ENCODE peak calls at places on chromosome 20, in seven cellular contexts. U is upper lobe of right lung; D is CD4-positive, alpha-beta memory T cell; T is endothelial cell of umbilical vein; R is psoas muscle; G is small intestine; Y is SJSA1. C is an unnamed sample. For H3K9me3, the result is how much of the 10 kb centered on the place peaks cover.

GRCh38 chr20:53800418-53800817 is 206.8 kb upstream of the ZNF217 start:
- DNase-seq in U (no peak), D (no peak), T (no peak), R (no peak), G (no peak), Y (no peak), C (no peak)

GRCh38 chr20:24989162-24989561 is 3.4 kb downstream of the APMAP start:
- DNase-seq in U (no peak), D (no peak), T (no peak), R (peak), G (no peak), Y (no peak), C (no peak)

GRCh38 chr20:24235224-24235735 is 234.1 kb upstream of the SYNDIG1 start:
- DNase-seq in U (no peak), D (no peak), T (no peak), R (no peak), G (no peak), Y (no peak), C (no peak)

GRCh38 chr20:51696304-51697118 is 71.7 kb downstream of the ATP9A start:
- DNase-seq in U (no peak), D (no peak), T (peak), R (no peak), G (no peak), Y (peak), C (no peak)

GRCh38 chr20:36604952-36605308 is 649 bp upstream of the RAB5IF start:
- DNase-seq in U (peak), D (no peak), T (no peak), R (peak), G (no peak), Y (no peak), C (no peak)

GRCh38 chr20:32067234-32067821 is 15.3 kb downstream of the HCK start:
- DNase-seq in U (no peak), D (no peak), T (no peak), R (no peak), G (no peak), Y (peak), C (no peak)

GRCh38 chr20:24136659-24137246 is 148.2 kb upstream of the GGTLC1 start:
- DNase-seq in U (no peak), D (no peak), T (no peak), R (no peak), G (no peak), Y (no peak), C (no peak)

GRCh38 chr20:7856756-7857155 is 83.5 kb downstream of the HAO1 start:
- DNase-seq in U (no peak), D (no peak), T (peak), R (no peak), G (no peak), Y (peak), C (no peak)

GRCh38 chr20:10647471-10647870 is 26.3 kb downstream of the JAG1 start:
- DNase-seq in U (no peak), D (no peak), T (no peak), R (no peak), G (no peak), Y (no peak), C (no peak)

GRCh38 chr20:46330072-46330763 is 21.9 kb upstream of the CDH22 start:
- DNase-seq in U (no peak), D (no peak), T (no peak), R (no peak), G (no peak), Y (no peak), C (no peak)

GRCh38 chr20:17334866-17335412 is 108.1 kb downstream of the PCSK2 start:
- DNase-seq in U (no peak), D (no peak), T (no peak), R (no peak), G (no peak), Y (no peak), C (no peak)

DNA sequence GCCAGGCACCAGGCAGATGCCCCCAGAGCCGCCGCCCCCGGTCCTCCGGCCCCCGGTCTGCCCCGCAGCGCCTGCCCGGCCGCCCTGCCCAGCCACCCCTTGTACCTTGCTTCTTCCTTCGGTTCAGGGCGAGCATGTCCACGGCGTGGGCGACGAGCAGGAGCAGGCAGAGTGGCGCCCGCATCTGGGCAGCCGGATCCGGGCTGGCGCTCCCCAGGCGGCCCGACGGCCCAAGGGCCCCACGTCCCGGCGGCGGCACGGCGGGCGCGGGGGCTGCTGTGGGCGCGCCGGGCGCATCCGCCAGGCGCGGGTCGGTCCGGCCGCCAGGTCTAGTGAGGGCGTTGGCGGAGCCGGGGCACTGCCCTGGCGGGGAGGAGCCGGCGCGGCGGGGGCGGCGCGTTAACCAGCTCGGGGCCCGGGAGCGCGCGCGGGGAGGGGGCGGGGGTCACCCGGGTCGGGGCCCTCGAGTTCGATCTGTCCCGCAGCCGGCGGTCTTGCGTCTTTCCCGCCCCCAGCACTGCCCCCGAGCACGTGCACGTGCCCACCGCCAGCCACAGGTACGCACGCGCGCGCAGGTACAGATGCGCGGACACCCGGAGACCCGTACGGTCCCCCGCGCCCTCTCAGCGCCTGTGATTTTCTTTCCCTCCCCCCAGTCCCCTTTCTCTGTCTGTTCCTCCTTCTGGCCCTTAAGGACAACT is at the start of gene RSPO4:
- DNase-seq in U (peak), D (no peak), T (no peak), R (no peak), G (peak), Y (no peak), C (peak)
- H3K4me3 ChIP-seq in U (peak), D (no peak), T (no peak), R (no peak), G (no peak), Y (no peak), C (no peak)

GRCh38 chr20:44582321-44583025 is at the start of gene PKIG:
- DNase-seq in U (no peak), D (no peak), T (peak), R (peak), G (no peak), Y (peak), C (no peak)
- H3K27ac ChIP-seq in U (peak), D (no peak), T (peak), R (peak), G (peak), Y (peak), C (peak)

GRCh38 chr20:49283176-49283702 is 5.4 kb upstream of the ZNFX1 start:
- DNase-seq in U (no peak), D (no peak), T (no peak), R (no peak), G (no peak), Y (no peak), C (no peak)

GRCh38 chr20:49285233-49285668 is 7.4 kb upstream of the ZNFX1 start:
- DNase-seq in U (no peak), D (no peak), T (no peak), R (no peak), G (no peak), Y (no peak), C (no peak)

GRCh38 chr20:49283703-49284625 is 6.1 kb upstream of the ZNFX1 start:
- DNase-seq in U (no peak), D (no peak), T (no peak), R (no peak), G (no peak), Y (no peak), C (no peak)

GRCh38 chr20:49285813-49286494 is 8.1 kb upstream of the ZNFX1 start:
- DNase-seq in U (no peak), D (no peak), T (no peak), R (no peak), G (no peak), Y (no peak), C (no peak)

DNA sequence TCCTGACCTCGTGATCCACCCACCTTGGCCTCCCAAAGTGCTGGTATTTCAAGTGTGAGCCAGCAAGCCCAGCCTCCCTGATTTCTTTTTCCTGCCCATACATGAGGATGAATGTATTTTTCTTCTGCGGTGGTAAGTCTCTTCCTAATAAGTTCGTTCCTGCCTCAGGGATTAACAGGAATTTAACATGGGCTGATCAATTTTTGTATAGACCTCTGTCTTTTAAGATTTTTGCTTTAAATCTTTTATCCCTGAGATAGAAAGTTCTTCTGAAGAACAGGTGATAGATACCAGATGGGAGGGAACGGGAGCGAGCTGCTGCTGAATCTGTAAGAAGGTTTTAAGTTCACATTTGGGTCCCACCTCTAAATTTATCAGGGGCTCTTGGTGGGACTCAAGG is 7.0 kb upstream of the ZNFX1 start:
- DNase-seq in U (no peak), D (no peak), T (no peak), R (no peak), G (no peak), Y (no peak), C (no peak)
- H3K9me3 ChIP-seq in U (under half), D (under half), T (under half), R (under half), G (under half), Y (under half), C (under half)

GRCh38 chr20:56422824-56423189 is 10.7 kb downstream of the CASS4 start:
- DNase-seq in U (no peak), D (no peak), T (no peak), R (no peak), G (no peak), Y (no peak), C (no peak)

GRCh38 chr20:56420028-56420427 is 8.0 kb downstream of the CASS4 start:
- DNase-seq in U (no peak), D (no peak), T (no peak), R (no peak), G (no peak), Y (no peak), C (no peak)

GRCh38 chr20:56424931-56425330 is 12.9 kb downstream of the CASS4 start:
- DNase-seq in U (no peak), D (no peak), T (no peak), R (no peak), G (no peak), Y (no peak), C (no peak)

GRCh38 chr20:56420940-56421688 is 9.1 kb downstream of the CASS4 start:
- DNase-seq in U (no peak), D (no peak), T (no peak), R (no peak), G (no peak), Y (no peak), C (no peak)

GRCh38 chr20:56422131-56422823 is 10.2 kb downstream of the CASS4 start:
- DNase-seq in U (no peak), D (no peak), T (peak), R (no peak), G (no peak), Y (peak), C (no peak)
- H3K4me3 ChIP-seq in U (no peak), D (no peak), T (no peak), R (no peak), G (no peak), Y (no peak), C (no peak)

DNA sequence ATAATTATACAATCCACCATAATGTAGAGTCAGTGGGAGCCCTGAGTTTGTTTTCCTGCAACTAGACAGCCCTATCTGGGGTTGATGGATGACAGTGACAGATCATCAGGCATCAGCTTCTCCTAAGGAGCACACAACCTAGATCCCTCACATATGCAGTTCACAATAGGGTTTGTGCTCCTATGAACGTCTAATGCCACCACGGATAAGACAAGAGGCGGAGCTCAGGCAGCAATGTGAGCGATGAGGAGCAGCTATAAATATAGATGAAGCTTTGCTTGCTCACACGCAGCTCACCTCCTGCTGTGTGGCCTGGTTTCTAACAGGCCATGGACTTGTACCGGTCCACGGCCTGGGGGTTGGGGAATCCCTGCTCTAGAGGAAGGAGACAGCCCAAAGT is 25.9 kb downstream of the EDEM2 start:
- DNase-seq in U (no peak), D (no peak), T (no peak), R (no peak), G (no peak), Y (no peak), C (no peak)
- H3K27ac ChIP-seq in U (no peak), D (no peak), T (no peak), R (no peak), G (no peak), Y (no peak), C (no peak)

DNA sequence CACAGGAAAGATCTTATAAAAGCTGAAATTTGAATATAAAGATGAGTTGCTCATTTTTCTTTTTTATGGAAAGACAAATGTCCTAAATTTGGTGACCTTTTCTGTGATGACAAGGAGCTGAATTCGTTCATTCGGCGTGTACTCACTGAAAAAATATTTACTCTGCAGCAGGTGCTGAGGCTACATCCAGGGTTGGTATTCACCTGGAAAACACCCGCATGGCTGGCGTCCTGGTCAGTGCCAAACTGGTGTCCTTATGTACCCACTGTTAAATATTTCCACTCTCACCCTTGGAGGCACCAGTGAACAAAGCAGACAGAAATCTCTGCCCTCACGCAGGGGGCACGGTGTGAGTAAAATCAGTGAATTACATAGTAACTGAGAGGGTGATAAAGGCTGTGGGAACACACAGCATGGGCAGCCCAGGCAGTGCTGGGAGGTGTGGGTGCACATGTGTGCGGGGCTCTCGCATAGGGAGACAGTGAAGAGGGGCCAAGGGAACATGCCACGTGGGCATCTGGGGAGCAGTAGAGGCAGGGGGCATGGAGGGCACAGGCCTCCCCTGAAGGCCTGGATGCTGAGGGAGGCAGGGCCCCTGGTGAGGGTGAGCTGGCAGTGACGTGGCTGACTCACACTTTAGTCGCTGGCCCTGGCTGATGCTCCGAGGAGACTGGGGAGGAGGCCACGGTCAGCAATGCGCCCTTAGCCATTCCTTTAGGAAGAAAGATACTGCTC is 89.7 kb downstream of the INSM1 start:
- DNase-seq in U (no peak), D (no peak), T (no peak), R (no peak), G (no peak), Y (no peak), C (no peak)
- H3K9me3 ChIP-seq in U (under half), D (under half), T (under half), R (under half), G (under half), Y (under half), C (under half)

GRCh38 chr20:62922451-62922921 is 3.8 kb downstream of the DIDO1 start:
- DNase-seq in U (no peak), D (peak), T (no peak), R (no peak), G (peak), Y (no peak), C (no peak)
- H3K4me3 ChIP-seq in U (no peak), D (peak), T (no peak), R (peak), G (no peak), Y (no peak), C (no peak)

GRCh38 chr20:56429496-56429895 is 17.4 kb downstream of the CASS4 start:
- DNase-seq in U (no peak), D (no peak), T (peak), R (no peak), G (no peak), Y (no peak), C (peak)

GRCh38 chr20:56430957-56431356 is 18.9 kb downstream of the CASS4 start:
- DNase-seq in U (no peak), D (no peak), T (no peak), R (no peak), G (no peak), Y (no peak), C (no peak)

GRCh38 chr20:56431451-56431850 is 19.4 kb downstream of the CASS4 start:
- DNase-seq in U (no peak), D (no peak), T (no peak), R (no peak), G (no peak), Y (no peak), C (no peak)

GRCh38 chr20:56429941-56430340 is 17.9 kb downstream of the CASS4 start:
- DNase-seq in U (no peak), D (no peak), T (no peak), R (no peak), G (no peak), Y (no peak), C (no peak)

DNA sequence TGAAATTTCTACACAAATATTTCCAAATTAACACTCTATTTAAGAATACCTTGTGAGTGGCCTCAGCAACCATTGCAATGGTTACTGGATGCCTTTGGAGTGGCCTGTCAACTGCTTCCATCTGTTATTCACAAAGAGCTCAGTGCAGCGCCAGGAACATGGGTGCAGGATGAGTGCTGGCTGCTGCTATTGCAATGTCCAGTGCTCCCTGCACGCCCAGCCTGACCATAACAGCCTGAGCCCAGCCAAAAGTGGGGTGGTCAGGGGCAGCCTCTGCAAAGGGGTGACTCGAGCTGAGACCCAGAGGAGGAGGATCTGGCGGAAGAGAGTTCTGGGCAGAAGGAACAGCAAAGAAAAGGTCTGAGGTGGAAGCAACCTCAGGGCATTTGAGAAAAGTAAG is 18.4 kb downstream of the CASS4 start:
- DNase-seq in U (no peak), D (no peak), T (no peak), R (no peak), G (no peak), Y (no peak), C (no peak)
- H3K27ac ChIP-seq in U (no peak), D (peak), T (no peak), R (no peak), G (no peak), Y (no peak), C (no peak)

GRCh38 chr20:60697252-60697651 is 554.8 kb upstream of the CDH4 start:
- DNase-seq in U (no peak), D (no peak), T (no peak), R (no peak), G (no peak), Y (no peak), C (no peak)
- H3K9me3 ChIP-seq in U (under half), D (under half), T (under half), R (under half), G (under half), Y (under half), C (under half)

GRCh38 chr20:33947709-33948295 is 45.9 kb upstream of the RALY start:
- DNase-seq in U (no peak), D (peak), T (peak), R (no peak), G (peak), Y (no peak), C (no peak)

GRCh38 chr20:33945391-33946079 is 48.2 kb upstream of the RALY start:
- DNase-seq in U (no peak), D (no peak), T (no peak), R (no peak), G (no peak), Y (no peak), C (no peak)

GRCh38 chr20:33948480-33948879 is 45.2 kb upstream of the RALY start:
- DNase-seq in U (no peak), D (no peak), T (no peak), R (no peak), G (no peak), Y (no peak), C (no peak)

GRCh38 chr20:33940701-33941100 is 53.0 kb upstream of the RALY start:
- DNase-seq in U (no peak), D (no peak), T (no peak), R (no peak), G (no peak), Y (no peak), C (no peak)

DNA sequence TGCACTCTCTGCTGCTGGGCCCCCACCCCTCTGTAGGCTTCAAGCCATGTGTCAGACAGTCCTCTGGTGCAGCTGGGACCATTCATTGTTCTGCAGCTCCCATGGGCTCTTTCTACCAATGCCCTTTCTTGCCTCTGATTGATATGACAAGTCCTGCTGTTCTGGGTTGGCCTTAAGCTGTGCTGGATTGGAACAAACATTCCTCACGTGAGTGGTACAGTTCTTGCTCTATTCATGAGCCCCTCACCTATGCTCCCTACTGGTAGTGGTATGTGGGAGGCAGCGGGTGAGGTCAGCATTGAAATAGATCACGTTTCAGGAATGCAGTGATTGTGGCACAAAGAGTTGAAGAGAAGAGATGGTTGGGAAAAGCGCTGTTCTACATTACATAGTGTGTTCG is 48.8 kb upstream of the RALY start:
- DNase-seq in U (no peak), D (no peak), T (no peak), R (no peak), G (no peak), Y (no peak), C (no peak)
- H3K4me3 ChIP-seq in U (no peak), D (no peak), T (no peak), R (no peak), G (no peak), Y (no peak), C (no peak)

C was measured in aorta.